ENCODE peak calls at places on chromosomes 16 and 17, in seven cellular contexts. H is adipocyte; J is MM.1S; Q is A549; E is GM23248; L is H1; W is effector memory CD4-positive, alpha-beta T cell. F is an unnamed sample.
A peak's percentile ranks its signal among the peaks of the same experiment; 100 is the strongest.

GRCh38 chr16:82630688-82631087 is 3.9 kb downstream of the CDH13 start:
- DNase-seq in H (peak; percentile 66), J (no peak), Q (no peak), E (peak; percentile 39), L (no peak), W (no peak), F (no peak)

GRCh38 chr17:5813357-5813756 is 229.0 kb upstream of the NLRP1 start:
- DNase-seq in H (no peak), J (no peak), Q (no peak), E (no peak), L (no peak), W (no peak), F (no peak)

GRCh38 chr17:39141294-39141693 is 10.1 kb downstream of the PLXDC1 start:
- DNase-seq in H (no peak), J (no peak), Q (no peak), E (no peak), L (no peak), W (no peak), F (no peak)

GRCh38 chr16:84093120-84093878 is 23.4 kb downstream of the MBTPS1 start:
- DNase-seq in H (no peak), J (no peak), Q (no peak), E (no peak), L (no peak), W (no peak), F (no peak)

GRCh38 chr17:41624208-41625101 is at the start of gene KRT17:
- DNase-seq in H (no peak), J (no peak), Q (no peak), E (no peak), L (no peak), W (no peak), F (no peak)

GRCh38 chr17:48592097-48592496 is 1.5 kb downstream of the HOXB5 start:
- DNase-seq in H (no peak), J (no peak), Q (no peak), E (peak; percentile 38), L (no peak), W (no peak), F (no peak)

GRCh38 chr17:45335721-45336120 is 18.9 kb upstream of the MAP3K14 start:
- DNase-seq in H (no peak), J (no peak), Q (no peak), E (no peak), L (no peak), W (no peak), F (no peak)

GRCh38 chr16:58186176-58186944 is 11.5 kb downstream of the CSNK2A2 start:
- DNase-seq in H (no peak), J (no peak), Q (no peak), E (no peak), L (no peak), W (no peak), F (no peak)

GRCh38 chr16:21666772-21667171 is 3.0 kb downstream of the OTOA start:
- DNase-seq in H (peak; percentile 23), J (no peak), Q (no peak), E (no peak), L (no peak), W (no peak), F (no peak)

GRCh38 chr17:27352481-27353460 is 58.9 kb downstream of the WSB1 start:
- DNase-seq in H (peak; percentile 9), J (no peak), Q (peak; percentile 30), E (peak; percentile 26), L (no peak), W (no peak), F (no peak)

GRCh38 chr17:33651631-33652030 is 358.5 kb upstream of the ASIC2 start:
- DNase-seq in H (no peak), J (no peak), Q (peak; percentile 13), E (peak; percentile 24), L (no peak), W (no peak), F (no peak)

GRCh38 chr17:42389135-42389417 is 834 bp upstream of the STAT3 start:
- DNase-seq in H (no peak), J (no peak), Q (no peak), E (no peak), L (no peak), W (no peak), F (no peak)

GRCh38 chr17:36008998-36009665 is 7.8 kb upstream of the CCL15 start:
- DNase-seq in H (no peak), J (peak; percentile 83), Q (no peak), E (peak; percentile 20), L (no peak), W (no peak), F (peak; percentile 7)

GRCh38 chr17:4161560-4162221 is 18.7 kb downstream of the CYB5D2 start:
- DNase-seq in H (peak; percentile 53), J (no peak), Q (no peak), E (peak; percentile 25), L (no peak), W (no peak), F (no peak)

GRCh38 chr17:65166785-65167184 is 29.6 kb downstream of the RGS9 start:
- DNase-seq in H (no peak), J (no peak), Q (no peak), E (no peak), L (no peak), W (no peak), F (no peak)

GRCh38 chr16:1082266-1082951 is 9.9 kb downstream of the SSTR5 start:
- DNase-seq in H (peak; percentile 8), J (no peak), Q (no peak), E (no peak), L (no peak), W (no peak), F (no peak)

GRCh38 chr17:80252871-80253270 is 7.8 kb upstream of the RNF213 start:
- DNase-seq in H (no peak), J (peak; percentile 63), Q (peak; percentile 93), E (peak; percentile 19), L (peak; percentile 46), W (peak; percentile 77), F (no peak)

GRCh38 chr17:34369571-34369970 is 6.5 kb upstream of the CCL1 start:
- DNase-seq in H (no peak), J (no peak), Q (no peak), E (no peak), L (no peak), W (no peak), F (no peak)

GRCh38 chr17:59859444-59860025 is 33.2 kb downstream of the TUBD1 start:
- DNase-seq in H (peak; percentile 88), J (peak; percentile 52), Q (no peak), E (peak; percentile 79), L (no peak), W (no peak), F (no peak)

GRCh38 chr16:89112377-89113151 is 18.9 kb downstream of the ACSF3 start:
- DNase-seq in H (no peak), J (no peak), Q (no peak), E (no peak), L (no peak), W (no peak), F (no peak)

GRCh38 chr16:87954826-87955225 is 3.6 kb downstream of the BANP start:
- DNase-seq in H (no peak), J (no peak), Q (no peak), E (no peak), L (no peak), W (no peak), F (no peak)

GRCh38 chr17:72176516-72176851 is 55.7 kb downstream of the SOX9 start:
- DNase-seq in H (no peak), J (no peak), Q (no peak), E (no peak), L (no peak), W (no peak), F (no peak)

GRCh38 chr17:61218438-61218837 is 181.2 kb upstream of the TBX2 start:
- DNase-seq in H (peak; percentile 39), J (peak; percentile 18), Q (no peak), E (peak; percentile 77), L (no peak), W (no peak), F (no peak)

GRCh38 chr16:88923926-88924833 is 52.8 kb downstream of the CBFA2T3 start:
- DNase-seq in H (no peak), J (no peak), Q (no peak), E (no peak), L (no peak), W (no peak), F (no peak)

GRCh38 chr16:27618140-27618539 is 68.2 kb downstream of the KATNIP start:
- DNase-seq in H (no peak), J (no peak), Q (no peak), E (no peak), L (no peak), W (no peak), F (no peak)

GRCh38 chr17:43774304-43775250 is 4.2 kb downstream of the DUSP3 start:
- DNase-seq in H (no peak), J (no peak), Q (no peak), E (no peak), L (no peak), W (no peak), F (no peak)
- H3K4me1 ChIP-seq in H (peaks cover 6% of the 10 kb centered on the region), J (peaks cover 5% of the 10 kb centered on the region), Q (peaks cover 31% of the 10 kb centered on the region), E (peaks cover 6% of the 10 kb centered on the region), L (peaks cover 3% of the 10 kb centered on the region), W (peaks cover 12% of the 10 kb centered on the region), F (peaks cover 1% of the 10 kb centered on the region)

GRCh38 chr17:81386646-81387234 is 8.5 kb upstream of the BAHCC1 start:
- DNase-seq in H (peak; percentile 58), J (no peak), Q (no peak), E (no peak), L (no peak), W (no peak), F (no peak)

GRCh38 chr17:81388091-81388611 is 7.1 kb upstream of the BAHCC1 start:
- DNase-seq in H (no peak), J (no peak), Q (no peak), E (no peak), L (no peak), W (no peak), F (no peak)

GRCh38 chr17:81386141-81386645 is 9.1 kb upstream of the BAHCC1 start:
- DNase-seq in H (peak; percentile 32), J (no peak), Q (no peak), E (no peak), L (no peak), W (no peak), F (no peak)

GRCh38 chr17:81388612-81389367 is 6.5 kb upstream of the BAHCC1 start:
- DNase-seq in H (no peak), J (no peak), Q (no peak), E (no peak), L (no peak), W (no peak), F (no peak)

GRCh38 chr17:81387235-81388060 is 7.8 kb upstream of the BAHCC1 start:
- DNase-seq in H (peak; percentile 73), J (no peak), Q (peak; percentile 61), E (peak; percentile 75), L (no peak), W (no peak), F (no peak)
- H3K4me1 ChIP-seq in H (peaks cover 43% of the 10 kb centered on the region), J (no peaks in the 10 kb centered on the region), Q (peaks cover 15% of the 10 kb centered on the region), E (peaks cover 13% of the 10 kb centered on the region), L (peaks cover 28% of the 10 kb centered on the region), W (peaks cover 5% of the 10 kb centered on the region), F (peaks cover 8% of the 10 kb centered on the region)

DNA sequence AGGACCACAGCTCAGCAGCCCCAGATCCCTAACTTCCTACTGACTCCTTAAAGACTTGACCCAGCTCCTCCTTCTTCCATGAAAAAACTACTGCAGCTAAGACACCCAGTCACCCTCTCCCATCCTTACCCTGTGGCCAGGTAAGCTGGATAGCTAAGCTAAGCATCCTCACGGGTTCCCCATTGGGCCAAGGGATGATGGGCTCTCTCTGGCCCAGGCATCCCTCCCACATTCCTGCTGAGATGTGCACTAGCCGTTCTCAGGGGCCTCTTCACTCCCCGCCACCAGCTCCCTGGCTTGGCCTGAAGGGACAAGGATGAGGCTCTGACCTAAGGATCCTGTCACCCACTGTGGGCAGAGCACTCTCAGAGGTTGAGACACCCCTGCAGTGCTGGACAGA is 8.5 kb downstream of the SLC12A4 start:
- DNase-seq in H (no peak), J (no peak), Q (no peak), E (peak; percentile 39), L (no peak), W (no peak), F (no peak)
- H3K4me1 ChIP-seq in H (peaks cover 56% of the 10 kb centered on the region), J (peaks cover 14% of the 10 kb centered on the region), Q (no peaks in the 10 kb centered on the region), E (peaks cover 21% of the 10 kb centered on the region), L (peaks cover 7% of the 10 kb centered on the region), W (no peaks in the 10 kb centered on the region), F (peaks cover 2% of the 10 kb centered on the region)

GRCh38 chr17:17944253-17944652 is 27.9 kb downstream of the TOM1L2 start:
- DNase-seq in H (no peak), J (no peak), Q (no peak), E (no peak), L (no peak), W (no peak), F (no peak)
- H3K4me1 ChIP-seq in H (peaks cover 47% of the 10 kb centered on the region), J (peaks cover 5% of the 10 kb centered on the region), Q (peaks cover 57% of the 10 kb centered on the region), E (peaks cover 59% of the 10 kb centered on the region), L (peaks cover 15% of the 10 kb centered on the region), W (no peaks in the 10 kb centered on the region), F (peaks cover 5% of the 10 kb centered on the region)